ENCODE peak calls at places on chromosomes 4 and X, in ten cellular contexts. A, K, X, W, N, L, Q, F, B and T are unnamed samples.

GRCh38 chr4:82891728-82892466 is 944 bp upstream of the SEC31A start:
- DNase-seq in A (no peak), K (no peak), X (no peak), W (no peak), N (no peak), L (peak), Q (no peak), F (no peak), B (no peak), T (no peak)

GRCh38 chr4:54232151-54232688 is 3.1 kb downstream of the PDGFRA start:
- DNase-seq in A (no peak), K (no peak), X (no peak), W (no peak), N (no peak), L (peak), Q (peak), F (no peak), B (no peak), T (no peak)

GRCh38 chr4:26821677-26822503 is 38.8 kb upstream of the STIM2 start:
- DNase-seq in A (no peak), K (no peak), X (no peak), W (no peak), N (no peak), L (no peak), Q (no peak), F (no peak), B (peak), T (no peak)

GRCh38 chrX:151384807-151385206 is 12.2 kb upstream of the VMA21 start:
- DNase-seq in A (no peak), K (no peak), X (no peak), W (peak), N (no peak), L (no peak), Q (no peak), F (no peak), B (no peak), T (no peak)

GRCh38 chr4:161894493-161895167 is 269.2 kb downstream of the FSTL5 start:
- DNase-seq in A (no peak), K (no peak), X (no peak), W (no peak), N (no peak), L (no peak), Q (no peak), F (no peak), B (no peak), T (no peak)

GRCh38 chr4:79623125-79623905 is 215.3 kb upstream of the GK2 start:
- DNase-seq in A (no peak), K (no peak), X (no peak), W (no peak), N (no peak), L (peak), Q (no peak), F (no peak), B (no peak), T (no peak)

GRCh38 chrX:48468693-48469691 is 1.1 kb downstream of the SLC38A5 start:
- DNase-seq in A (no peak), K (peak), X (no peak), W (no peak), N (peak), L (no peak), Q (peak), F (no peak), B (peak), T (no peak)

GRCh38 chrX:134431894-134432293 is 28.1 kb upstream of the HPRT1 start:
- DNase-seq in A (no peak), K (no peak), X (peak), W (no peak), N (no peak), L (peak), Q (no peak), F (no peak), B (no peak), T (no peak)

GRCh38 chrX:41384041-41384705 is 50.2 kb downstream of the DDX3X start:
- DNase-seq in A (no peak), K (no peak), X (no peak), W (peak), N (peak), L (peak), Q (peak), F (peak), B (peak), T (peak)

GRCh38 chr4:26426892-26427291 is 63.4 kb downstream of the CCKAR start:
- DNase-seq in A (no peak), K (no peak), X (no peak), W (no peak), N (no peak), L (no peak), Q (no peak), F (no peak), B (no peak), T (no peak)

GRCh38 chr4:93515208-93515607 is 313.3 kb upstream of the ATOH1 start:
- DNase-seq in A (no peak), K (no peak), X (no peak), W (no peak), N (no peak), L (no peak), Q (no peak), F (no peak), B (no peak), T (no peak)

GRCh38 chr4:137274404-137274803 is 257.9 kb downstream of the PCDH18 start:
- DNase-seq in A (no peak), K (no peak), X (no peak), W (no peak), N (no peak), L (peak), Q (no peak), F (no peak), B (no peak), T (no peak)

GRCh38 chr4:64584981-64585557 is 175.8 kb upstream of the TECRL start:
- DNase-seq in A (no peak), K (peak), X (peak), W (no peak), N (peak), L (peak), Q (no peak), F (peak), B (no peak), T (no peak)

GRCh38 chr4:184812181-184812542 is 13.6 kb downstream of the ACSL1 start:
- DNase-seq in A (no peak), K (no peak), X (peak), W (no peak), N (no peak), L (no peak), Q (no peak), F (no peak), B (no peak), T (no peak)

GRCh38 chrX:17635231-17635630 is 102.1 kb upstream of the SCML1 start:
- DNase-seq in A (no peak), K (no peak), X (no peak), W (no peak), N (no peak), L (no peak), Q (peak), F (no peak), B (peak), T (no peak)

GRCh38 chrX:10356979-10357378 is 200.2 kb downstream of the CLCN4 start:
- DNase-seq in A (no peak), K (no peak), X (no peak), W (no peak), N (no peak), L (no peak), Q (no peak), F (no peak), B (no peak), T (no peak)

GRCh38 chr4:159229164-159229563 is 126.3 kb downstream of the RAPGEF2 start:
- DNase-seq in A (no peak), K (no peak), X (peak), W (no peak), N (no peak), L (peak), Q (no peak), F (no peak), B (no peak), T (no peak)

GRCh38 chr4:174210952-174211490 is 72.4 kb downstream of the FBXO8 start:
- DNase-seq in A (no peak), K (no peak), X (no peak), W (no peak), N (no peak), L (no peak), Q (no peak), F (no peak), B (no peak), T (no peak)

GRCh38 chr4:1278336-1278670 is 11.4 kb upstream of the MAEA start:
- DNase-seq in A (no peak), K (no peak), X (no peak), W (no peak), N (no peak), L (no peak), Q (no peak), F (no peak), B (no peak), T (no peak)

GRCh38 chr4:142845293-142846070 is 619 bp downstream of the INPP4B start:
- DNase-seq in A (no peak), K (peak), X (no peak), W (peak), N (peak), L (peak), Q (peak), F (no peak), B (peak), T (no peak)

GRCh38 chr4:127249066-127249766 is 383.5 kb upstream of the INTU start:
- DNase-seq in A (no peak), K (no peak), X (no peak), W (no peak), N (peak), L (peak), Q (no peak), F (peak), B (no peak), T (no peak)

GRCh38 chr4:3491681-3492405 is 28.7 kb downstream of the DOK7 start:
- DNase-seq in A (no peak), K (no peak), X (no peak), W (no peak), N (no peak), L (peak), Q (no peak), F (no peak), B (no peak), T (peak)

GRCh38 chr4:1381944-1382541 is 24.2 kb downstream of the NKX1-1 start:
- DNase-seq in A (no peak), K (no peak), X (no peak), W (no peak), N (no peak), L (no peak), Q (peak), F (no peak), B (no peak), T (peak)

GRCh38 chrX:74371823-74372222 is 49.5 kb upstream of the SLC16A2 start:
- DNase-seq in A (no peak), K (no peak), X (no peak), W (no peak), N (no peak), L (peak), Q (no peak), F (no peak), B (no peak), T (no peak)

GRCh38 chrX:40420899-40421729 is 159.7 kb upstream of the ATP6AP2 start:
- DNase-seq in A (no peak), K (no peak), X (peak), W (no peak), N (no peak), L (no peak), Q (no peak), F (no peak), B (no peak), T (peak)

GRCh38 chrX:125205918-125206665 is 113.6 kb upstream of the TEX13C start:
- DNase-seq in A (no peak), K (no peak), X (peak), W (no peak), N (peak), L (no peak), Q (no peak), F (no peak), B (peak), T (no peak)

GRCh38 chrX:129755779-129756650 is 17.2 kb downstream of the XPNPEP2 start:
- DNase-seq in A (no peak), K (peak), X (no peak), W (no peak), N (no peak), L (no peak), Q (peak), F (no peak), B (no peak), T (no peak)

GRCh38 chr4:98446499-98447375 is 185.6 kb downstream of the RAP1GDS1 start:
- DNase-seq in A (peak), K (peak), X (no peak), W (peak), N (peak), L (peak), Q (no peak), F (peak), B (no peak), T (no peak)

GRCh38 chr4:155392486-155393184 is 15.9 kb upstream of the MAP9 start:
- DNase-seq in A (no peak), K (no peak), X (no peak), W (no peak), N (no peak), L (peak), Q (no peak), F (no peak), B (no peak), T (no peak)

GRCh38 chr4:128388352-128388630 is 100.7 kb upstream of the PGRMC2 start:
- DNase-seq in A (no peak), K (no peak), X (no peak), W (no peak), N (no peak), L (no peak), Q (no peak), F (no peak), B (no peak), T (no peak)

GRCh38 chr4:108166441-108167315 is 2.1 kb downstream of the LEF1 start:
- DNase-seq in A (no peak), K (peak), X (peak), W (peak), N (no peak), L (peak), Q (peak), F (no peak), B (peak), T (no peak)